ENCODE peak calls at places on chromosomes 3 and 15, in nine cellular contexts. One of them, this sample, is unnamed.

GRCh38 chr3:115808816-115809215 is 185.5 kb downstream of the GAP43 start:
- DNase-seq in breast epithelium: no peak
- DNase-seq in body of pancreas: no peak
- DNase-seq in heart left ventricle: no peak
- DNase-seq in AG04450: no peak
- DNase-seq in colonic mucosa: no peak
- DNase-seq in uterus: no peak
- DNase-seq in A549: no peak
- DNase-seq in mammary epithelial cell: no peak
- DNase-seq in this sample: no peak

GRCh38 chr3:136698361-136698760 is 53.8 kb downstream of the STAG1 start:
- DNase-seq in breast epithelium: no peak
- DNase-seq in body of pancreas: no peak
- DNase-seq in heart left ventricle: no peak
- DNase-seq in AG04450: no peak
- DNase-seq in colonic mucosa: no peak
- DNase-seq in uterus: no peak
- DNase-seq in A549: no peak
- DNase-seq in mammary epithelial cell: no peak
- DNase-seq in this sample: no peak

GRCh38 chr3:156184156-156184555 is 63.8 kb downstream of the KCNAB1 start:
- DNase-seq in breast epithelium: no peak
- DNase-seq in body of pancreas: no peak
- DNase-seq in heart left ventricle: no peak
- DNase-seq in AG04450: no peak
- DNase-seq in colonic mucosa: no peak
- DNase-seq in uterus: no peak
- DNase-seq in A549: no peak
- DNase-seq in mammary epithelial cell: no peak
- DNase-seq in this sample: no peak

GRCh38 chr15:88902491-88902835 is 7.1 kb upstream of the HAPLN3 start:
- DNase-seq in breast epithelium: no peak
- DNase-seq in body of pancreas: no peak
- DNase-seq in heart left ventricle: no peak
- DNase-seq in AG04450: no peak
- DNase-seq in colonic mucosa: no peak
- DNase-seq in uterus: no peak
- DNase-seq in A549: no peak
- DNase-seq in mammary epithelial cell: no peak
- DNase-seq in this sample: no peak

GRCh38 chr3:98548544-98548943 is 16.8 kb downstream of the GPR15 start:
- DNase-seq in breast epithelium: no peak
- DNase-seq in body of pancreas: no peak
- DNase-seq in heart left ventricle: no peak
- DNase-seq in AG04450: no peak
- DNase-seq in colonic mucosa: no peak
- DNase-seq in uterus: no peak
- DNase-seq in A549: no peak
- DNase-seq in mammary epithelial cell: no peak
- DNase-seq in this sample: no peak

GRCh38 chr3:144148356-144148755 is 176.7 kb downstream of the DIPK2A start:
- DNase-seq in breast epithelium: no peak
- DNase-seq in body of pancreas: no peak
- DNase-seq in heart left ventricle: no peak
- DNase-seq in AG04450: no peak
- DNase-seq in colonic mucosa: no peak
- DNase-seq in uterus: no peak
- DNase-seq in A549: no peak
- DNase-seq in mammary epithelial cell: no peak
- DNase-seq in this sample: no peak

GRCh38 chr3:131067983-131068382 is 41.3 kb downstream of the NEK11 start:
- DNase-seq in breast epithelium: no peak
- DNase-seq in body of pancreas: no peak
- DNase-seq in heart left ventricle: peak; percentile 36
- DNase-seq in AG04450: no peak
- DNase-seq in colonic mucosa: no peak
- DNase-seq in uterus: no peak
- DNase-seq in A549: no peak
- DNase-seq in mammary epithelial cell: no peak
- DNase-seq in this sample: no peak

GRCh38 chr3:59885907-59886400 is 836.1 kb upstream of the CFAP20DC start:
- DNase-seq in breast epithelium: no peak
- DNase-seq in body of pancreas: no peak
- DNase-seq in heart left ventricle: no peak
- DNase-seq in AG04450: no peak
- DNase-seq in colonic mucosa: no peak
- DNase-seq in uterus: no peak
- DNase-seq in A549: no peak
- DNase-seq in mammary epithelial cell: no peak
- DNase-seq in this sample: no peak

GRCh38 chr3:34005886-34006285 is 207.5 kb downstream of the PDCD6IP start:
- DNase-seq in breast epithelium: no peak
- DNase-seq in body of pancreas: no peak
- DNase-seq in heart left ventricle: no peak
- DNase-seq in AG04450: peak; percentile 42
- DNase-seq in colonic mucosa: no peak
- DNase-seq in uterus: no peak
- DNase-seq in A549: no peak
- DNase-seq in mammary epithelial cell: no peak
- DNase-seq in this sample: no peak

GRCh38 chr3:99702953-99703352 is 64.6 kb downstream of the COL8A1 start:
- DNase-seq in breast epithelium: no peak
- DNase-seq in body of pancreas: no peak
- DNase-seq in heart left ventricle: no peak
- DNase-seq in AG04450: no peak
- DNase-seq in colonic mucosa: no peak
- DNase-seq in uterus: no peak
- DNase-seq in A549: no peak
- DNase-seq in mammary epithelial cell: no peak
- DNase-seq in this sample: no peak

GRCh38 chr15:77538793-77539487 is 93.8 kb downstream of the LINGO1 start:
- DNase-seq in breast epithelium: peak; percentile 70
- DNase-seq in body of pancreas: peak; percentile 92
- DNase-seq in heart left ventricle: peak; percentile 8
- DNase-seq in AG04450: no peak
- DNase-seq in colonic mucosa: peak; percentile 72
- DNase-seq in uterus: no peak
- DNase-seq in A549: no peak
- DNase-seq in mammary epithelial cell: no peak
- DNase-seq in this sample: peak; percentile 92

GRCh38 chr3:25817107-25817506 is 27.2 kb downstream of the OXSM start:
- DNase-seq in breast epithelium: no peak
- DNase-seq in body of pancreas: no peak
- DNase-seq in heart left ventricle: no peak
- DNase-seq in AG04450: no peak
- DNase-seq in colonic mucosa: no peak
- DNase-seq in uterus: no peak
- DNase-seq in A549: no peak
- DNase-seq in mammary epithelial cell: no peak
- DNase-seq in this sample: no peak

DNA sequence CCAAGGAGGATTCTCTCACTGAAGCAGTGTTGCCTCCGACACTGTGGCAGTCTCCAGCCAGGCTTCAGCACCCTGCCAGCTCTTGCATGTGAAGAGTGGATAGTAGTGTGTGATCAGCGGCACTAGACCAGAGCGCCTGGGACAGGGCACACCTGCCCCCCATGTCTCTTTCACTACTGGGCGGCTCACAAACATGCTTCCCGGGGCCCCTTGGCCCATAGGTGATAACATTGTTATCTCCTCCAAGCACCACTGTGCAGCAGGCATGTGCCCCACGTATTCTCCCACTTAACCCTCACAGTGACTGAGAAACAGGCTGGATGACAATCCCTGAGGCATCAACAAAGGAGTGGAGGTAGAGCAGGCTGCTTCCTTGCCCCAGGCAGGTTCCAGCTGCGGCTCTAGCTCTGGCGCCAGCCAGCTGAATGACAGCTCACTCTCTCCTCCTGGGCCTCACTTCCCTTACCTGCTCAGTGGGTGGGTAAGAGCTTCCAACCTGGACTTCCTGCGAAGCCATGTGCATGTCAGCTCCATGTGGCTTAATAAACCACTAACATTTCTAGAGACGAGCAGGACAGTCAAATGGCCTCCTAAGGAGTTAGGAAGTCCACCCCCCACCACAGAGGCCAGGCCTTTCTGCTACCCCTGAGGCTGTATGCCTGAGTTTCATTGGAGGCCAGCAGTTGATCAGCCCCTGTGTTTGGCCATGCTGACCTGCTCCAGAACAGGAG is 37.8 kb downstream of the KLF13 start:
- DNase-seq in breast epithelium: no peak
- DNase-seq in body of pancreas: peak; percentile 56
- DNase-seq in heart left ventricle: no peak
- DNase-seq in AG04450: no peak
- DNase-seq in colonic mucosa: no peak
- DNase-seq in uterus: no peak
- DNase-seq in A549: no peak
- DNase-seq in mammary epithelial cell: peak; percentile 73
- DNase-seq in this sample: no peak
- H3K4me3 ChIP-seq in breast epithelium: no peak overlapping the region
- H3K4me3 ChIP-seq in body of pancreas: no peak overlapping the region
- H3K4me3 ChIP-seq in heart left ventricle: no peak overlapping the region
- H3K4me3 ChIP-seq in AG04450: no peak overlapping the region
- H3K4me3 ChIP-seq in colonic mucosa: no peak overlapping the region
- H3K4me3 ChIP-seq in uterus: no peak overlapping the region
- H3K4me3 ChIP-seq in A549: no peak overlapping the region
- H3K4me3 ChIP-seq in mammary epithelial cell: no peak overlapping the region
- H3K4me3 ChIP-seq in this sample: no peak overlapping the region

GRCh38 chr3:82329300-82329699 is 567.9 kb upstream of the GBE1 start:
- DNase-seq in breast epithelium: no peak
- DNase-seq in body of pancreas: no peak
- DNase-seq in heart left ventricle: no peak
- DNase-seq in AG04450: no peak
- DNase-seq in colonic mucosa: no peak
- DNase-seq in uterus: no peak
- DNase-seq in A549: no peak
- DNase-seq in mammary epithelial cell: peak; percentile 1
- DNase-seq in this sample: no peak
- TF ChIP-seq CTCF in breast epithelium: peak; percentile 8
- TF ChIP-seq CTCF in body of pancreas: peak; percentile 12
- TF ChIP-seq CTCF in heart left ventricle: peak; percentile 45
- TF ChIP-seq CTCF in AG04450: no peak
- TF ChIP-seq CTCF in colonic mucosa: no peak
- TF ChIP-seq CTCF in uterus: no peak
- TF ChIP-seq CTCF in A549: no peak
- TF ChIP-seq CTCF in mammary epithelial cell: peak; percentile 49
- TF ChIP-seq CTCF in this sample: peak; percentile 25

DNA sequence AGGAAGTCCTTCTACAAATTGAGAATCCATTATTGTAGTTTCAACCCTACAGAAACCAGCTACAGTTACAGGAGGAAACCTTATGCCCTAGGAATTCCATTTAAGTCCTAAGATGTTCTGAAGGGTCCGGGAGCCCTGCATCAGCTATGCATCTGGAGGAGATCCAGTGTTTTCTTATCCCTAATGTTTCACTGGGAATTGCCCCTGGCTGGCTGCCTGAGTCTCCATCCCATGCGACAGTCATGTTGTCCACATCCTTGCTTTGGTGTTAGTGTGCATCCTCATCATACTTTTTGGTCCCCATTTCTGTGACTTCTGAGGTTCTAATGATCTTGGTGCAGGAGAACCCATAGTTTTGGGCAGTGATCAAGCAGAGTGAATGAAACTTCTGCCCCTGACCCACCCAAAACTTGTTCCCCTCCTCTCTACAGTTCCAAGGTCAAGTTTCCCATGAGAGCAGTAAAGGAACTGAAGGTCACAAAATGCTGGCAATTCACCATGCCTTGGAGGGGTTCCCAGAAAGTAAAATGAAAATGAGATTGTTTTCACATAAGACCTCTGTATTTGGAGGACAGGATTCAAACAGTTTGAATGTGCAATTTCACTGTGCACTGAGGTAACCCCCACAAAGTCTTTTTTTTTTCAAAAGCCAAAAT is 121.9 kb upstream of the PHLDB2 start:
- DNase-seq in breast epithelium: no peak
- DNase-seq in body of pancreas: peak; percentile 45
- DNase-seq in heart left ventricle: peak; percentile 60
- DNase-seq in AG04450: no peak
- DNase-seq in colonic mucosa: no peak
- DNase-seq in uterus: no peak
- DNase-seq in A549: no peak
- DNase-seq in mammary epithelial cell: no peak
- DNase-seq in this sample: no peak
- H3K27ac ChIP-seq in breast epithelium: peak overlapping the region; percentile 77
- H3K27ac ChIP-seq in body of pancreas: peak overlapping the region; percentile 90
- H3K27ac ChIP-seq in heart left ventricle: peak overlapping the region; percentile 79
- H3K27ac ChIP-seq in AG04450: no peak overlapping the region
- H3K27ac ChIP-seq in colonic mucosa: no peak overlapping the region
- H3K27ac ChIP-seq in uterus: peak overlapping the region; percentile 83
- H3K27ac ChIP-seq in A549: peak overlapping the region; percentile 90
- H3K27ac ChIP-seq in mammary epithelial cell: peak overlapping the region; percentile 97
- H3K27ac ChIP-seq in this sample: no peak overlapping the region

GRCh38 chr3:188158731-188159355 is 4.9 kb downstream of the LPP start:
- DNase-seq in breast epithelium: no peak
- DNase-seq in body of pancreas: no peak
- DNase-seq in heart left ventricle: no peak
- DNase-seq in AG04450: no peak
- DNase-seq in colonic mucosa: no peak
- DNase-seq in uterus: no peak
- DNase-seq in A549: no peak
- DNase-seq in mammary epithelial cell: no peak
- DNase-seq in this sample: no peak
- H3K4me3 ChIP-seq in breast epithelium: no peak overlapping the region
- H3K4me3 ChIP-seq in body of pancreas: no peak overlapping the region
- H3K4me3 ChIP-seq in heart left ventricle: no peak overlapping the region
- H3K4me3 ChIP-seq in AG04450: no peak overlapping the region
- H3K4me3 ChIP-seq in colonic mucosa: no peak overlapping the region
- H3K4me3 ChIP-seq in uterus: no peak overlapping the region
- H3K4me3 ChIP-seq in A549: no peak overlapping the region
- H3K4me3 ChIP-seq in mammary epithelial cell: no peak overlapping the region
- H3K4me3 ChIP-seq in this sample: no peak overlapping the region

GRCh38 chr15:55522741-55523450 is 14.9 kb upstream of the DNAAF4 start:
- DNase-seq in breast epithelium: no peak
- DNase-seq in body of pancreas: no peak
- DNase-seq in heart left ventricle: no peak
- DNase-seq in AG04450: no peak
- DNase-seq in colonic mucosa: no peak
- DNase-seq in uterus: no peak
- DNase-seq in A549: no peak
- DNase-seq in mammary epithelial cell: no peak
- DNase-seq in this sample: no peak

GRCh38 chr15:55514414-55514850 is 6.4 kb upstream of the DNAAF4 start:
- DNase-seq in breast epithelium: no peak
- DNase-seq in body of pancreas: no peak
- DNase-seq in heart left ventricle: no peak
- DNase-seq in AG04450: no peak
- DNase-seq in colonic mucosa: no peak
- DNase-seq in uterus: no peak
- DNase-seq in A549: no peak
- DNase-seq in mammary epithelial cell: no peak
- DNase-seq in this sample: peak; percentile 81

GRCh38 chr15:55518009-55518408 is 10.0 kb upstream of the DNAAF4 start:
- DNase-seq in breast epithelium: no peak
- DNase-seq in body of pancreas: no peak
- DNase-seq in heart left ventricle: no peak
- DNase-seq in AG04450: no peak
- DNase-seq in colonic mucosa: no peak
- DNase-seq in uterus: no peak
- DNase-seq in A549: no peak
- DNase-seq in mammary epithelial cell: no peak
- DNase-seq in this sample: no peak

GRCh38 chr15:55515991-55516776 is 8.2 kb upstream of the DNAAF4 start:
- DNase-seq in breast epithelium: no peak
- DNase-seq in body of pancreas: no peak
- DNase-seq in heart left ventricle: no peak
- DNase-seq in AG04450: no peak
- DNase-seq in colonic mucosa: no peak
- DNase-seq in uterus: no peak
- DNase-seq in A549: no peak
- DNase-seq in mammary epithelial cell: no peak
- DNase-seq in this sample: no peak

GRCh38 chr15:55518641-55519040 is 10.6 kb upstream of the DNAAF4 start:
- DNase-seq in breast epithelium: no peak
- DNase-seq in body of pancreas: no peak
- DNase-seq in heart left ventricle: no peak
- DNase-seq in AG04450: no peak
- DNase-seq in colonic mucosa: no peak
- DNase-seq in uterus: no peak
- DNase-seq in A549: no peak
- DNase-seq in mammary epithelial cell: no peak
- DNase-seq in this sample: no peak
- TF ChIP-seq CTCF in breast epithelium: no peak
- TF ChIP-seq CTCF in body of pancreas: no peak
- TF ChIP-seq CTCF in heart left ventricle: no peak
- TF ChIP-seq CTCF in AG04450: peak; percentile 40
- TF ChIP-seq CTCF in colonic mucosa: no peak
- TF ChIP-seq CTCF in uterus: no peak
- TF ChIP-seq CTCF in A549: no peak
- TF ChIP-seq CTCF in mammary epithelial cell: peak; percentile 10
- TF ChIP-seq CTCF in this sample: no peak